ENCODE peak calls at places on chromosomes 1 and 21, in ten cellular contexts. D is Calu3, M is HFF-Myc, L is chondrocyte, I is AG09309, N is HFFc6, A is heart right ventricle, H is sigmoid colon, W is NB4, C is adrenal gland. U is an unnamed sample.
A peak's percentile ranks its signal among the peaks of the same experiment; 100 is the strongest.

GRCh38 chr1:181607524-181607923 is 124.2 kb downstream of the CACNA1E start:
- DNase-seq in C (no peak), L (no peak), W (no peak), I (no peak), N (no peak), A (no peak), D (no peak), M (no peak), H (no peak), U (no peak)

GRCh38 chr1:25737151-25737550 is 62.8 kb upstream of the SELENON start:
- DNase-seq in C (no peak), H (peak; percentile 68), L (peak; percentile 51), M (no peak), D (no peak), N (no peak), A (peak; percentile 19), I (no peak), W (no peak), U (no peak)

GRCh38 chr1:158145173-158145719 is 35.4 kb upstream of the CD1D start:
- DNase-seq in H (no peak), W (no peak), A (peak; percentile 84), D (peak; percentile 67), M (peak; percentile 27), I (peak; percentile 59), L (no peak), N (peak; percentile 93), C (peak; percentile 96), U (no peak)

GRCh38 chr1:229768232-229768631 is 142.2 kb downstream of the URB2 start:
- DNase-seq in C (no peak), H (no peak), L (no peak), I (no peak), M (no peak), A (no peak), W (no peak), D (no peak), N (no peak), U (no peak)

GRCh38 chr21:35565204-35565611 is 495.1 kb downstream of the SETD4 start:
- DNase-seq in I (peak; percentile 85), H (no peak), L (no peak), M (peak; percentile 52), W (peak; percentile 87), N (peak; percentile 89), D (peak; percentile 68), C (peak; percentile 76), A (peak; percentile 44), U (peak; percentile 4)

GRCh38 chr21:21146587-21147373 is 148.6 kb downstream of the NCAM2 start:
- DNase-seq in H (no peak), I (no peak), N (no peak), M (no peak), W (no peak), C (no peak), A (no peak), L (no peak), D (no peak), U (no peak)

GRCh38 chr21:30199989-30200388 is 15.9 kb downstream of the CLDN8 start:
- DNase-seq in C (no peak), I (no peak), W (no peak), H (no peak), N (no peak), A (no peak), D (no peak), L (no peak), M (no peak), U (no peak)

GRCh38 chr1:27090921-27091320 is 64.0 kb downstream of the SLC9A1 start:
- DNase-seq in D (no peak), C (no peak), W (no peak), N (no peak), H (no peak), I (no peak), M (no peak), A (no peak), L (no peak), U (no peak)

GRCh38 chr21:45583831-45584509 is 41.7 kb upstream of the SLC19A1 start:
- DNase-seq in W (no peak), M (no peak), C (no peak), L (no peak), N (no peak), A (no peak), I (no peak), D (no peak), H (no peak), U (no peak)

GRCh38 chr1:8113257-8114220 is 87.4 kb upstream of the ERRFI1 start:
- DNase-seq in L (no peak), H (no peak), W (peak; percentile 48), M (no peak), C (no peak), D (no peak), I (no peak), N (no peak), A (no peak), U (peak; percentile 15)

GRCh38 chr1:8349961-8350360 is 32.0 kb downstream of the SLC45A1 start:
- DNase-seq in H (peak; percentile 89), L (no peak), A (no peak), I (no peak), D (no peak), W (no peak), N (no peak), C (no peak), M (no peak), U (no peak)

GRCh38 chr1:30877205-30877912 is 31.2 kb downstream of the SDC3 start:
- DNase-seq in D (no peak), M (no peak), C (peak; percentile 92), A (peak; percentile 78), W (peak; percentile 37), L (no peak), N (peak; percentile 36), I (peak; percentile 56), H (peak; percentile 96), U (no peak)

GRCh38 chr1:26182372-26182675 is 5.0 kb downstream of the CNKSR1 start:
- DNase-seq in C (no peak), A (no peak), W (no peak), D (no peak), H (no peak), L (no peak), N (no peak), I (no peak), M (no peak), U (no peak)

GRCh38 chr21:26405735-26406361 is 167.2 kb downstream of the CYYR1 start:
- DNase-seq in M (peak; percentile 49), H (no peak), A (no peak), C (peak; percentile 28), D (peak; percentile 11), N (peak; percentile 83), I (peak; percentile 63), W (peak; percentile 71), L (no peak), U (no peak)

GRCh38 chr21:42401164-42401563 is 2.5 kb upstream of the UBASH3A start:
- DNase-seq in I (no peak), M (no peak), D (no peak), C (no peak), W (no peak), L (no peak), H (no peak), N (no peak), A (no peak), U (no peak)

GRCh38 chr1:38529946-38530345 is 329.6 kb downstream of the RRAGC start:
- DNase-seq in H (no peak), I (no peak), C (no peak), D (no peak), W (no peak), A (no peak), L (no peak), N (no peak), M (no peak), U (no peak)

GRCh38 chr1:38527373-38527966 is 332.1 kb downstream of the RRAGC start:
- DNase-seq in A (no peak), N (no peak), M (no peak), W (no peak), H (no peak), L (no peak), C (no peak), I (no peak), D (peak; percentile 68), U (no peak)

GRCh38 chr1:38529337-38529860 is 330.2 kb downstream of the RRAGC start:
- DNase-seq in C (no peak), I (no peak), L (no peak), N (no peak), D (no peak), M (no peak), H (no peak), A (no peak), W (no peak), U (no peak)

GRCh38 chr1:38530957-38531356 is 328.6 kb downstream of the RRAGC start:
- DNase-seq in W (no peak), A (no peak), I (no peak), C (no peak), H (no peak), L (no peak), M (no peak), N (no peak), D (no peak), U (no peak)

GRCh38 chr1:38528600-38528999 is 331.0 kb downstream of the RRAGC start:
- DNase-seq in D (no peak), N (no peak), H (no peak), L (no peak), I (no peak), C (no peak), A (no peak), W (no peak), M (no peak), U (no peak)
- TF ChIP-seq CTCF in D (no peak), N (no peak), H (no peak), L (peak; percentile 41), I (no peak), C (no peak), A (no peak), W (no peak), M (no peak), U (no peak)

GRCh38 chr1:204714861-204715511 is 29.4 kb upstream of the LRRN2 start:
- DNase-seq in H (no peak), C (no peak), A (no peak), W (no peak), I (no peak), D (no peak), L (no peak), M (no peak), N (no peak), U (no peak)
- TF ChIP-seq CTCF in H (no peak), C (no peak), A (no peak), W (no peak), I (no peak), D (no peak), L (no peak), M (no peak), N (no peak), U (no peak)

GRCh38 chr1:16151200-16151708 is 4.6 kb downstream of the EPHA2 start:
- DNase-seq in L (no peak), A (peak; percentile 34), D (no peak), H (no peak), M (no peak), I (no peak), N (no peak), C (peak; percentile 55), W (peak; percentile 66), U (no peak)
- TF ChIP-seq CTCF in L (peak; percentile 60), A (peak; percentile 25), D (no peak), H (no peak), M (no peak), I (no peak), N (peak; percentile 20), C (no peak), W (no peak), U (no peak)

DNA sequence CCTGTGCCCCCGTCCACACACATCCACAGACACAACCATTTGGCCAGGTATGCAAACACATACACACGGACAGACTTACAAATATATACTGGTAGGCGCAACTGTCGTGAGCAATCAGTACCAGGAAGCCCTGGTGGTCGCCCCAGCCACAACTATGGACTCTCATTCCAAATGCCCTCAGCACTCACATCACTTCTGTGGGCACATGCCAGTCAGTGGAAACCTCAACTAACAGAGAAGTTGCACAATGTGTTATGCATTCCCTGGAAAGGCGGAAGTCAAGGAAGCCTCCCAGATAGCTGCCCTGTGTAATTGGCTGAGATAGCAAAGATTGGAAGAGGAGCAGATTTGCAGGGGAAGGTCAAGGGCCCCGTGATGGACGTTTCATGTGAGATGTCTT is 1.4 kb upstream of the HEYL start:
- DNase-seq in D (no peak), M (no peak), A (no peak), N (no peak), H (no peak), C (no peak), L (no peak), I (no peak), W (no peak), U (no peak)
- TF ChIP-seq CTCF in D (no peak), M (no peak), A (no peak), N (no peak), H (no peak), C (no peak), L (no peak), I (no peak), W (no peak), U (no peak)

U was measured in neural crest cell.